ENCODE peak calls at places on chromosome 10, in ten cellular contexts. One of them, this sample, is unnamed.

GRCh38 chr10:90775351-90776028 is 82.3 kb downstream of the HTR7 start:
- DNase-seq in pancreas: no peak
- DNase-seq in coronary artery: no peak
- DNase-seq in Panc1: no peak
- DNase-seq in uterus: no peak
- DNase-seq in hepatocyte: no peak
- DNase-seq in K562: no peak
- DNase-seq in cardiac muscle cell: peak
- DNase-seq in ovary: no peak
- DNase-seq in PC-9: no peak
- DNase-seq in this sample: no peak

GRCh38 chr10:132986576-132986975 is 44.2 kb upstream of the CFAP46 start:
- DNase-seq in pancreas: no peak
- DNase-seq in coronary artery: no peak
- DNase-seq in Panc1: no peak
- DNase-seq in uterus: no peak
- DNase-seq in hepatocyte: no peak
- DNase-seq in K562: no peak
- DNase-seq in cardiac muscle cell: no peak
- DNase-seq in ovary: no peak
- DNase-seq in PC-9: no peak
- DNase-seq in this sample: no peak

GRCh38 chr10:110137142-110137545 is 70.3 kb upstream of the MXI1 start:
- DNase-seq in pancreas: no peak
- DNase-seq in coronary artery: no peak
- DNase-seq in Panc1: peak
- DNase-seq in uterus: no peak
- DNase-seq in hepatocyte: peak
- DNase-seq in K562: peak
- DNase-seq in cardiac muscle cell: peak
- DNase-seq in ovary: no peak
- DNase-seq in PC-9: peak
- DNase-seq in this sample: no peak

GRCh38 chr10:113139695-113140094 is 189.6 kb downstream of the TCF7L2 start:
- DNase-seq in pancreas: no peak
- DNase-seq in coronary artery: no peak
- DNase-seq in Panc1: no peak
- DNase-seq in uterus: no peak
- DNase-seq in hepatocyte: no peak
- DNase-seq in K562: no peak
- DNase-seq in cardiac muscle cell: peak
- DNase-seq in ovary: no peak
- DNase-seq in PC-9: no peak
- DNase-seq in this sample: no peak

GRCh38 chr10:90738885-90739284 is 119.0 kb downstream of the HTR7 start:
- DNase-seq in pancreas: no peak
- DNase-seq in coronary artery: no peak
- DNase-seq in Panc1: no peak
- DNase-seq in uterus: no peak
- DNase-seq in hepatocyte: no peak
- DNase-seq in K562: no peak
- DNase-seq in cardiac muscle cell: peak
- DNase-seq in ovary: no peak
- DNase-seq in PC-9: no peak
- DNase-seq in this sample: no peak

GRCh38 chr10:128087884-128088695 is 38.1 kb downstream of the MKI67 start:
- DNase-seq in pancreas: no peak
- DNase-seq in coronary artery: peak
- DNase-seq in Panc1: no peak
- DNase-seq in uterus: no peak
- DNase-seq in hepatocyte: no peak
- DNase-seq in K562: peak
- DNase-seq in cardiac muscle cell: no peak
- DNase-seq in ovary: no peak
- DNase-seq in PC-9: peak
- DNase-seq in this sample: peak

GRCh38 chr10:21110358-21110757 is 213.2 kb upstream of the NEBL start:
- DNase-seq in pancreas: no peak
- DNase-seq in coronary artery: no peak
- DNase-seq in Panc1: no peak
- DNase-seq in uterus: no peak
- DNase-seq in hepatocyte: no peak
- DNase-seq in K562: no peak
- DNase-seq in cardiac muscle cell: no peak
- DNase-seq in ovary: no peak
- DNase-seq in PC-9: no peak
- DNase-seq in this sample: no peak

GRCh38 chr10:115167716-115168115 is 74.6 kb downstream of the ATRNL1 start:
- DNase-seq in pancreas: no peak
- DNase-seq in coronary artery: no peak
- DNase-seq in Panc1: no peak
- DNase-seq in uterus: no peak
- DNase-seq in hepatocyte: no peak
- DNase-seq in K562: no peak
- DNase-seq in cardiac muscle cell: peak
- DNase-seq in ovary: no peak
- DNase-seq in PC-9: no peak
- DNase-seq in this sample: no peak

GRCh38 chr10:58322835-58323209 is 12.0 kb upstream of the UBE2D1 start:
- DNase-seq in pancreas: no peak
- DNase-seq in coronary artery: no peak
- DNase-seq in Panc1: no peak
- DNase-seq in uterus: no peak
- DNase-seq in hepatocyte: no peak
- DNase-seq in K562: no peak
- DNase-seq in cardiac muscle cell: no peak
- DNase-seq in ovary: no peak
- DNase-seq in PC-9: no peak
- DNase-seq in this sample: no peak

GRCh38 chr10:58318346-58318745 is 16.5 kb upstream of the UBE2D1 start:
- DNase-seq in pancreas: no peak
- DNase-seq in coronary artery: no peak
- DNase-seq in Panc1: no peak
- DNase-seq in uterus: no peak
- DNase-seq in hepatocyte: no peak
- DNase-seq in K562: no peak
- DNase-seq in cardiac muscle cell: peak
- DNase-seq in ovary: no peak
- DNase-seq in PC-9: no peak
- DNase-seq in this sample: no peak

GRCh38 chr10:58319599-58319998 is 15.2 kb upstream of the UBE2D1 start:
- DNase-seq in pancreas: no peak
- DNase-seq in coronary artery: no peak
- DNase-seq in Panc1: no peak
- DNase-seq in uterus: no peak
- DNase-seq in hepatocyte: no peak
- DNase-seq in K562: peak
- DNase-seq in cardiac muscle cell: no peak
- DNase-seq in ovary: no peak
- DNase-seq in PC-9: no peak
- DNase-seq in this sample: no peak

GRCh38 chr10:58320351-58321065 is 14.3 kb upstream of the UBE2D1 start:
- DNase-seq in pancreas: no peak
- DNase-seq in coronary artery: no peak
- DNase-seq in Panc1: no peak
- DNase-seq in uterus: no peak
- DNase-seq in hepatocyte: no peak
- DNase-seq in K562: no peak
- DNase-seq in cardiac muscle cell: no peak
- DNase-seq in ovary: no peak
- DNase-seq in PC-9: no peak
- DNase-seq in this sample: no peak

DNA sequence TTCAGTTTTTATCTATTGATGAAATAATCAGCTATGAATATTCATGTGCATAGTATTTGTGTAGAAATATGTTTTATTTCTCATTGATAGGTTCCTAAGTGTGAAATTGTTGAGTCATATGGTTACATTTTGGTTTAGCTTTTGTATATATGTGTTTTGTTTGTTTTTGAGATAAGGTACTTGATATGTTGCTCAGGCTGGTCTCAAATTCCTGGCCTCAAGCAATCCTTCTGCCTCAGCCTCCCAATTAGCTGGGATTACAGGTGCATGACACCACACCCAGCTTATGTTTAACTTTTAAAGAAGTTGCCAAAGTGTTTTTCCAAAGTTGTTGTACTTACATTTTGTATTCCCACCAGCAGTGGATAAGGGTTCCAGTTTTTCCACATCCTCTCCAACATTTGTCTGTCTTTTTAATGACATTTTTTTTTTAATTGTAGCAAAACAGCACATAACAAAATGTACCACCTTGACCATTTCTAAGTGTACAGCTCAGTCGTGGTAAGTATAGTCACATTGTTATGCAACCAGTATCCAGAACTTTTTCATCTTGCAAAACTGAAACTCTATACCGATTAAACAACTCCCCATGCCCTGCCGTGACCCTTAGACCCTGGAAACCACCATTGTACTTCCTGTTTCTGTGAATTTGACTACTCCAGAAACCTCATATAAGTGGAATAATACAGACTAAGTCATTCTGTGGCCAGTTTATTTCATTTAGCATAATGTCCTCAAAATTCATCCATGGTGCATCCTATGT is 12.6 kb upstream of the UBE2D1 start:
- DNase-seq in pancreas: no peak
- DNase-seq in coronary artery: no peak
- DNase-seq in Panc1: no peak
- DNase-seq in uterus: no peak
- DNase-seq in hepatocyte: no peak
- DNase-seq in K562: peak
- DNase-seq in cardiac muscle cell: peak
- DNase-seq in ovary: no peak
- DNase-seq in PC-9: peak
- DNase-seq in this sample: no peak
- H3K4me3 ChIP-seq in pancreas: no peak
- H3K4me3 ChIP-seq in coronary artery: no peak
- H3K4me3 ChIP-seq in Panc1: no peak
- H3K4me3 ChIP-seq in uterus: no peak
- H3K4me3 ChIP-seq in hepatocyte: no peak
- H3K4me3 ChIP-seq in K562: no peak
- H3K4me3 ChIP-seq in cardiac muscle cell: no peak
- H3K4me3 ChIP-seq in ovary: no peak
- H3K4me3 ChIP-seq in PC-9: peak
- H3K4me3 ChIP-seq in this sample: no peak

DNA sequence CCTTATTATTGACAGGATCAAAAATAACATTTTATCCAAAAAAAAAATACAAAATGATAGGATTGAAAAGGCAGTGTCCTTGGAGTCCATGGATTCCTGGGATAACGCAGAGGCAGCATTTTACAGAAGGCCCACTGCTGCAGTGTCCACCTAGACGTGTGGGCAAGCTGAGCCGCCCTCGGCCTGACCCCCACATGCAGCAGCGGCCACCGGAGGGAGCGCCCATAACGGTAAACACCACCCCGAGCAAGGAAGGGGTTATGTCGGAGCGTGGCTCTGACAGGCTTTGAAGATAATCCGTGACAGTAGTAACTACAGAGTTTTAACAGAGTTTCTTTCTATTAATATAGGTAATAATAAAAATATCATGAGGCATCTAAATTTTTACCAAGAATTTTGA is 45.3 kb upstream of the PITRM1 start:
- DNase-seq in pancreas: no peak
- DNase-seq in coronary artery: no peak
- DNase-seq in Panc1: no peak
- DNase-seq in uterus: no peak
- DNase-seq in hepatocyte: no peak
- DNase-seq in K562: no peak
- DNase-seq in cardiac muscle cell: no peak
- DNase-seq in ovary: no peak
- DNase-seq in PC-9: no peak
- DNase-seq in this sample: no peak
- TF ChIP-seq CTCF in pancreas: no peak
- TF ChIP-seq CTCF in coronary artery: no peak
- TF ChIP-seq CTCF in Panc1: no peak
- TF ChIP-seq CTCF in uterus: no peak
- TF ChIP-seq CTCF in hepatocyte: no peak
- TF ChIP-seq CTCF in K562: no peak
- TF ChIP-seq CTCF in cardiac muscle cell: no peak
- TF ChIP-seq CTCF in ovary: no peak
- TF ChIP-seq CTCF in PC-9: no peak
- TF ChIP-seq CTCF in this sample: no peak

GRCh38 chr10:129528376-129528978 is 61.4 kb downstream of the MGMT start:
- DNase-seq in pancreas: peak
- DNase-seq in coronary artery: no peak
- DNase-seq in Panc1: no peak
- DNase-seq in uterus: no peak
- DNase-seq in hepatocyte: no peak
- DNase-seq in K562: no peak
- DNase-seq in cardiac muscle cell: no peak
- DNase-seq in ovary: no peak
- DNase-seq in PC-9: no peak
- DNase-seq in this sample: no peak

GRCh38 chr10:129523723-129524316 is 56.8 kb downstream of the MGMT start:
- DNase-seq in pancreas: peak
- DNase-seq in coronary artery: no peak
- DNase-seq in Panc1: no peak
- DNase-seq in uterus: no peak
- DNase-seq in hepatocyte: no peak
- DNase-seq in K562: no peak
- DNase-seq in cardiac muscle cell: no peak
- DNase-seq in ovary: no peak
- DNase-seq in PC-9: no peak
- DNase-seq in this sample: no peak

GRCh38 chr10:129526943-129527342 is 59.9 kb downstream of the MGMT start:
- DNase-seq in pancreas: peak
- DNase-seq in coronary artery: no peak
- DNase-seq in Panc1: no peak
- DNase-seq in uterus: no peak
- DNase-seq in hepatocyte: no peak
- DNase-seq in K562: no peak
- DNase-seq in cardiac muscle cell: no peak
- DNase-seq in ovary: no peak
- DNase-seq in PC-9: no peak
- DNase-seq in this sample: no peak

GRCh38 chr10:129523031-129523722 is 56.1 kb downstream of the MGMT start:
- DNase-seq in pancreas: no peak
- DNase-seq in coronary artery: no peak
- DNase-seq in Panc1: no peak
- DNase-seq in uterus: no peak
- DNase-seq in hepatocyte: no peak
- DNase-seq in K562: no peak
- DNase-seq in cardiac muscle cell: no peak
- DNase-seq in ovary: no peak
- DNase-seq in PC-9: no peak
- DNase-seq in this sample: no peak

GRCh38 chr10:129525408-129525807 is 58.4 kb downstream of the MGMT start:
- DNase-seq in pancreas: peak
- DNase-seq in coronary artery: no peak
- DNase-seq in Panc1: no peak
- DNase-seq in uterus: peak
- DNase-seq in hepatocyte: peak
- DNase-seq in K562: no peak
- DNase-seq in cardiac muscle cell: peak
- DNase-seq in ovary: peak
- DNase-seq in PC-9: no peak
- DNase-seq in this sample: no peak
- H3K27ac ChIP-seq in pancreas: no peak
- H3K27ac ChIP-seq in coronary artery: no peak
- H3K27ac ChIP-seq in Panc1: no peak
- H3K27ac ChIP-seq in uterus: no peak
- H3K27ac ChIP-seq in hepatocyte: no peak
- H3K27ac ChIP-seq in K562: no peak
- H3K27ac ChIP-seq in cardiac muscle cell: no peak
- H3K27ac ChIP-seq in ovary: no peak
- H3K27ac ChIP-seq in PC-9: no peak
- H3K27ac ChIP-seq in this sample: no peak

DNA sequence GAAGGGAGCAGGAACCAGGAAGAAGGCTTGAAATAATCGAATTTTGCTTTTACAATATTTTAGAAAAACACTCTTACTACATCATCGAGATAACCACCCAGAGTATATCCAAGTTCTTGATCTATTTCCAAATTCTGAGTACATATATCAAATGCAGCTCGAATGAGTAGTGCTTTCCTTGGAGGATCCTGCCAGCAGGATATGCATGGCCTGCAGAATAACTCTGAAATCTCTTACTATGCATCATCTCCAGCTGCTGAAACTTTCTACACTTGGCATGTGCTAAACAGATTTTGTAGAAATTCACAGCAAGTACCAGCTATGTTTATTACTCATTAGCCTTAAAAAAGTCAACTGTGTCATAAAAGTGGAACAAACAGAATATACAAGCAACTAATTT is 44.0 kb upstream of the ANK3 start:
- DNase-seq in pancreas: no peak
- DNase-seq in coronary artery: no peak
- DNase-seq in Panc1: no peak
- DNase-seq in uterus: no peak
- DNase-seq in hepatocyte: no peak
- DNase-seq in K562: no peak
- DNase-seq in cardiac muscle cell: peak
- DNase-seq in ovary: no peak
- DNase-seq in PC-9: no peak
- DNase-seq in this sample: no peak
- H3K4me3 ChIP-seq in pancreas: no peak
- H3K4me3 ChIP-seq in coronary artery: no peak
- H3K4me3 ChIP-seq in Panc1: no peak
- H3K4me3 ChIP-seq in uterus: no peak
- H3K4me3 ChIP-seq in hepatocyte: no peak
- H3K4me3 ChIP-seq in K562: no peak
- H3K4me3 ChIP-seq in cardiac muscle cell: no peak
- H3K4me3 ChIP-seq in ovary: no peak
- H3K4me3 ChIP-seq in PC-9: no peak
- H3K4me3 ChIP-seq in this sample: no peak

This sample was measured in WERI-Rb-1.